ENCODE peak calls at places on chromosome 6, in five cellular contexts. M is activated CD8-positive, alpha-beta memory T cell treated with anti-CD3 and anti-CD28 coated beads, Interleukin-2, amount 10 ng/mL, durations not matched to agents 7 days and 5 days; K is upper lobe of right lung; W is activated CD8-positive, alpha-beta T cell treated with anti-CD3 and anti-CD28 coated beads for 36 hours; C is activated CD4-positive, alpha-beta T cell treated with anti-CD3 and anti-CD28 coated beads for 36 hours. H is an unnamed sample.

GRCh38 chr6:18179770-18180393 is 24.7 kb downstream of the KDM1B start:
- ATAC-seq in W (no peak), M (no peak), K (peak), C (no peak), H (no peak)

GRCh38 chr6:30770164-30770563 is 25.8 kb upstream of the IER3 start:
- ATAC-seq in K (no peak), C (peak), M (no peak), W (peak), H (no peak)

GRCh38 chr6:151494235-151494950 is 576 bp downstream of the CCDC170 start:
- ATAC-seq in C (peak), W (peak), M (peak), K (peak), H (peak)

GRCh38 chr6:75331134-75331533 is 46.5 kb upstream of the TMEM30A start:
- ATAC-seq in W (no peak), K (no peak), M (no peak), C (no peak), H (no peak)

GRCh38 chr6:99348823-99349619 is 453 bp downstream of the FAXC start:
- ATAC-seq in C (peak), W (no peak), M (peak), K (peak), H (peak)

GRCh38 chr6:3906191-3907019 is 57.2 kb downstream of the FAM50B start:
- ATAC-seq in K (no peak), M (no peak), C (no peak), W (no peak), H (no peak)

GRCh38 chr6:146582857-146583256 is 15.9 kb upstream of the ADGB start:
- ATAC-seq in C (no peak), W (no peak), K (peak), M (no peak), H (no peak)

GRCh38 chr6:52611833-52612232 is 35.0 kb upstream of the TRAM2 start:
- ATAC-seq in K (peak), C (no peak), M (no peak), W (no peak), H (no peak)

GRCh38 chr6:142313284-142313683 is 11.5 kb downstream of the ADGRG6 start:
- ATAC-seq in W (no peak), K (no peak), C (no peak), M (no peak), H (no peak)